ENCODE peak calls at places on chromosomes 2 and 18, in eight cellular contexts. One of them, this sample, is unnamed.

GRCh38 chr2:232539298-232540231 is at the start of gene CHRNG:
- DNase-seq in fibroblast of lung: no peak
- DNase-seq in fibroblast of mammary gland: no peak
- DNase-seq in tibial artery: no peak
- DNase-seq in endothelial cell: no peak
- DNase-seq in BE2C: no peak
- DNase-seq in upper lobe of right lung: peak
- DNase-seq in progenitor cell of endocrine pancreas: no peak
- DNase-seq in this sample: no peak

GRCh38 chr18:79770501-79770815 is 27.3 kb upstream of the KCNG2 start:
- DNase-seq in fibroblast of mammary gland: no peak
- DNase-seq in BE2C: no peak
- DNase-seq in tibial artery: peak
- DNase-seq in upper lobe of right lung: peak
- DNase-seq in endothelial cell: no peak
- DNase-seq in progenitor cell of endocrine pancreas: no peak
- DNase-seq in fibroblast of lung: no peak
- DNase-seq in this sample: no peak

GRCh38 chr2:133109772-133110171 is 439.8 kb upstream of the LYPD1 start:
- DNase-seq in endothelial cell: no peak
- DNase-seq in BE2C: no peak
- DNase-seq in fibroblast of lung: peak
- DNase-seq in upper lobe of right lung: no peak
- DNase-seq in fibroblast of mammary gland: peak
- DNase-seq in progenitor cell of endocrine pancreas: no peak
- DNase-seq in tibial artery: no peak
- DNase-seq in this sample: peak

GRCh38 chr2:28801726-28802125 is 8.9 kb upstream of the SPDYA start:
- DNase-seq in endothelial cell: no peak
- DNase-seq in fibroblast of lung: peak
- DNase-seq in fibroblast of mammary gland: peak
- DNase-seq in tibial artery: no peak
- DNase-seq in progenitor cell of endocrine pancreas: no peak
- DNase-seq in upper lobe of right lung: no peak
- DNase-seq in BE2C: no peak
- DNase-seq in this sample: peak

GRCh38 chr18:2971741-2972552 is 41.0 kb downstream of the LPIN2 start:
- DNase-seq in fibroblast of lung: no peak
- DNase-seq in upper lobe of right lung: peak
- DNase-seq in progenitor cell of endocrine pancreas: no peak
- DNase-seq in endothelial cell: no peak
- DNase-seq in tibial artery: no peak
- DNase-seq in BE2C: no peak
- DNase-seq in fibroblast of mammary gland: peak
- DNase-seq in this sample: no peak

GRCh38 chr2:218517434-218518206 is 50.5 kb downstream of the USP37 start:
- DNase-seq in progenitor cell of endocrine pancreas: no peak
- DNase-seq in fibroblast of mammary gland: peak
- DNase-seq in endothelial cell: no peak
- DNase-seq in fibroblast of lung: no peak
- DNase-seq in BE2C: no peak
- DNase-seq in upper lobe of right lung: no peak
- DNase-seq in tibial artery: no peak
- DNase-seq in this sample: no peak

GRCh38 chr2:238097988-238098853 is 1.9 kb upstream of the ESPNL start:
- DNase-seq in endothelial cell: peak
- DNase-seq in tibial artery: no peak
- DNase-seq in fibroblast of lung: peak
- DNase-seq in fibroblast of mammary gland: peak
- DNase-seq in progenitor cell of endocrine pancreas: no peak
- DNase-seq in upper lobe of right lung: peak
- DNase-seq in BE2C: peak
- DNase-seq in this sample: no peak

GRCh38 chr18:63532471-63532870 is 9.7 kb upstream of the SERPINB12 start:
- DNase-seq in upper lobe of right lung: no peak
- DNase-seq in fibroblast of mammary gland: no peak
- DNase-seq in tibial artery: no peak
- DNase-seq in progenitor cell of endocrine pancreas: no peak
- DNase-seq in BE2C: no peak
- DNase-seq in fibroblast of lung: no peak
- DNase-seq in endothelial cell: no peak
- DNase-seq in this sample: no peak

GRCh38 chr18:39655341-39655740 is 2089.7 kb upstream of the CELF4 start:
- DNase-seq in upper lobe of right lung: no peak
- DNase-seq in tibial artery: no peak
- DNase-seq in fibroblast of mammary gland: peak
- DNase-seq in fibroblast of lung: no peak
- DNase-seq in progenitor cell of endocrine pancreas: no peak
- DNase-seq in BE2C: no peak
- DNase-seq in endothelial cell: no peak
- DNase-seq in this sample: no peak

GRCh38 chr2:240477916-240478315 is 42.5 kb downstream of the GPC1 start:
- DNase-seq in progenitor cell of endocrine pancreas: no peak
- DNase-seq in upper lobe of right lung: no peak
- DNase-seq in BE2C: peak
- DNase-seq in fibroblast of mammary gland: no peak
- DNase-seq in endothelial cell: no peak
- DNase-seq in tibial artery: no peak
- DNase-seq in fibroblast of lung: no peak
- DNase-seq in this sample: no peak

GRCh38 chr18:8744656-8745055 is 39.3 kb downstream of the MTCL1 start:
- DNase-seq in upper lobe of right lung: no peak
- DNase-seq in BE2C: no peak
- DNase-seq in endothelial cell: no peak
- DNase-seq in fibroblast of lung: no peak
- DNase-seq in progenitor cell of endocrine pancreas: no peak
- DNase-seq in tibial artery: no peak
- DNase-seq in fibroblast of mammary gland: no peak
- DNase-seq in this sample: no peak

GRCh38 chr2:108833219-108833618 is 46.6 kb downstream of the CCDC138 start:
- DNase-seq in fibroblast of lung: peak
- DNase-seq in fibroblast of mammary gland: no peak
- DNase-seq in BE2C: no peak
- DNase-seq in tibial artery: no peak
- DNase-seq in progenitor cell of endocrine pancreas: no peak
- DNase-seq in upper lobe of right lung: no peak
- DNase-seq in endothelial cell: no peak
- DNase-seq in this sample: no peak

GRCh38 chr2:223501604-223502003 is 100.6 kb downstream of the SCG2 start:
- DNase-seq in progenitor cell of endocrine pancreas: no peak
- DNase-seq in endothelial cell: no peak
- DNase-seq in BE2C: no peak
- DNase-seq in fibroblast of lung: no peak
- DNase-seq in tibial artery: no peak
- DNase-seq in upper lobe of right lung: no peak
- DNase-seq in fibroblast of mammary gland: no peak
- DNase-seq in this sample: no peak

GRCh38 chr18:25168011-25168410 is 184.0 kb downstream of the ZNF521 start:
- DNase-seq in fibroblast of lung: no peak
- DNase-seq in tibial artery: no peak
- DNase-seq in endothelial cell: no peak
- DNase-seq in progenitor cell of endocrine pancreas: no peak
- DNase-seq in BE2C: no peak
- DNase-seq in fibroblast of mammary gland: no peak
- DNase-seq in upper lobe of right lung: no peak
- DNase-seq in this sample: no peak

GRCh38 chr18:73752546-73752945 is 395.1 kb downstream of the FBXO15 start:
- DNase-seq in upper lobe of right lung: no peak
- DNase-seq in BE2C: no peak
- DNase-seq in fibroblast of lung: peak
- DNase-seq in fibroblast of mammary gland: peak
- DNase-seq in progenitor cell of endocrine pancreas: no peak
- DNase-seq in tibial artery: no peak
- DNase-seq in endothelial cell: no peak
- DNase-seq in this sample: peak

GRCh38 chr2:157439792-157440186 is 4.1 kb downstream of the CYTIP start:
- DNase-seq in endothelial cell: no peak
- DNase-seq in BE2C: no peak
- DNase-seq in fibroblast of mammary gland: no peak
- DNase-seq in tibial artery: no peak
- DNase-seq in fibroblast of lung: no peak
- DNase-seq in progenitor cell of endocrine pancreas: no peak
- DNase-seq in upper lobe of right lung: no peak
- DNase-seq in this sample: no peak

GRCh38 chr2:191202209-191202721 is 42.9 kb upstream of the MYO1B start:
- DNase-seq in BE2C: no peak
- DNase-seq in fibroblast of mammary gland: peak
- DNase-seq in progenitor cell of endocrine pancreas: no peak
- DNase-seq in fibroblast of lung: peak
- DNase-seq in upper lobe of right lung: no peak
- DNase-seq in endothelial cell: no peak
- DNase-seq in tibial artery: no peak
- DNase-seq in this sample: peak

GRCh38 chr2:216690451-216691209 is 4.7 kb downstream of the IGFBP5 start:
- DNase-seq in tibial artery: peak
- DNase-seq in fibroblast of lung: peak
- DNase-seq in progenitor cell of endocrine pancreas: no peak
- DNase-seq in upper lobe of right lung: no peak
- DNase-seq in BE2C: no peak
- DNase-seq in endothelial cell: no peak
- DNase-seq in fibroblast of mammary gland: peak
- DNase-seq in this sample: peak

GRCh38 chr18:79791141-79791972 is 6.4 kb upstream of the KCNG2 start:
- DNase-seq in tibial artery: no peak
- DNase-seq in upper lobe of right lung: peak
- DNase-seq in endothelial cell: no peak
- DNase-seq in BE2C: no peak
- DNase-seq in fibroblast of mammary gland: peak
- DNase-seq in progenitor cell of endocrine pancreas: no peak
- DNase-seq in fibroblast of lung: peak
- DNase-seq in this sample: peak

GRCh38 chr2:136131961-136132839 is 14.3 kb upstream of the CXCR4 start:
- DNase-seq in fibroblast of lung: no peak
- DNase-seq in tibial artery: peak
- DNase-seq in upper lobe of right lung: no peak
- DNase-seq in BE2C: no peak
- DNase-seq in progenitor cell of endocrine pancreas: no peak
- DNase-seq in endothelial cell: no peak
- DNase-seq in fibroblast of mammary gland: no peak
- DNase-seq in this sample: no peak

GRCh38 chr18:3100498-3101132 is 87.7 kb upstream of the LPIN2 start:
- DNase-seq in upper lobe of right lung: no peak
- DNase-seq in tibial artery: no peak
- DNase-seq in fibroblast of mammary gland: no peak
- DNase-seq in endothelial cell: no peak
- DNase-seq in fibroblast of lung: no peak
- DNase-seq in BE2C: no peak
- DNase-seq in progenitor cell of endocrine pancreas: no peak
- DNase-seq in this sample: no peak

GRCh38 chr2:68278169-68278568 is 25.8 kb upstream of the PPP3R1 start:
- DNase-seq in tibial artery: no peak
- DNase-seq in fibroblast of lung: no peak
- DNase-seq in progenitor cell of endocrine pancreas: no peak
- DNase-seq in BE2C: no peak
- DNase-seq in endothelial cell: no peak
- DNase-seq in fibroblast of mammary gland: no peak
- DNase-seq in upper lobe of right lung: no peak
- DNase-seq in this sample: no peak

GRCh38 chr2:157168501-157168900 is 89.0 kb upstream of the GALNT5 start:
- DNase-seq in fibroblast of lung: peak
- DNase-seq in BE2C: no peak
- DNase-seq in fibroblast of mammary gland: peak
- DNase-seq in upper lobe of right lung: no peak
- DNase-seq in progenitor cell of endocrine pancreas: no peak
- DNase-seq in tibial artery: no peak
- DNase-seq in endothelial cell: no peak
- DNase-seq in this sample: no peak

GRCh38 chr18:7330041-7330440 is 99.2 kb downstream of the LRRC30 start:
- DNase-seq in fibroblast of mammary gland: no peak
- DNase-seq in fibroblast of lung: no peak
- DNase-seq in BE2C: no peak
- DNase-seq in upper lobe of right lung: no peak
- DNase-seq in progenitor cell of endocrine pancreas: no peak
- DNase-seq in endothelial cell: no peak
- DNase-seq in tibial artery: no peak
- DNase-seq in this sample: no peak

GRCh38 chr2:7127687-7128086 is 210.5 kb downstream of the RNF144A start:
- DNase-seq in endothelial cell: no peak
- DNase-seq in BE2C: no peak
- DNase-seq in fibroblast of lung: no peak
- DNase-seq in fibroblast of mammary gland: no peak
- DNase-seq in progenitor cell of endocrine pancreas: no peak
- DNase-seq in upper lobe of right lung: no peak
- DNase-seq in tibial artery: no peak
- DNase-seq in this sample: no peak

GRCh38 chr2:7133521-7133920 is 216.3 kb downstream of the RNF144A start:
- DNase-seq in fibroblast of mammary gland: no peak
- DNase-seq in BE2C: peak
- DNase-seq in upper lobe of right lung: no peak
- DNase-seq in progenitor cell of endocrine pancreas: no peak
- DNase-seq in endothelial cell: peak
- DNase-seq in tibial artery: no peak
- DNase-seq in fibroblast of lung: no peak
- DNase-seq in this sample: no peak
- TF ChIP-seq CTCF in fibroblast of mammary gland: no peak
- TF ChIP-seq CTCF in BE2C: peak
- TF ChIP-seq CTCF in upper lobe of right lung: no peak
- TF ChIP-seq CTCF in progenitor cell of endocrine pancreas: peak
- TF ChIP-seq CTCF in endothelial cell: no peak
- TF ChIP-seq CTCF in tibial artery: no peak
- TF ChIP-seq CTCF in fibroblast of lung: no peak
- TF ChIP-seq CTCF in this sample: no peak

GRCh38 chr2:58046585-58047372 is at the start of gene VRK2:
- DNase-seq in endothelial cell: peak
- DNase-seq in progenitor cell of endocrine pancreas: peak
- DNase-seq in fibroblast of lung: peak
- DNase-seq in tibial artery: peak
- DNase-seq in fibroblast of mammary gland: peak
- DNase-seq in BE2C: peak
- DNase-seq in upper lobe of right lung: peak
- DNase-seq in this sample: peak
- TF ChIP-seq CTCF in endothelial cell: no peak
- TF ChIP-seq CTCF in progenitor cell of endocrine pancreas: no peak
- TF ChIP-seq CTCF in fibroblast of lung: no peak
- TF ChIP-seq CTCF in tibial artery: no peak
- TF ChIP-seq CTCF in fibroblast of mammary gland: no peak
- TF ChIP-seq CTCF in BE2C: no peak
- TF ChIP-seq CTCF in upper lobe of right lung: peak
- TF ChIP-seq CTCF in this sample: peak

GRCh38 chr2:85327757-85328617 is at the start of gene TGOLN2:
- DNase-seq in progenitor cell of endocrine pancreas: peak
- DNase-seq in upper lobe of right lung: peak
- DNase-seq in fibroblast of lung: peak
- DNase-seq in BE2C: peak
- DNase-seq in fibroblast of mammary gland: peak
- DNase-seq in endothelial cell: peak
- DNase-seq in tibial artery: peak
- DNase-seq in this sample: peak
- TF ChIP-seq CTCF in progenitor cell of endocrine pancreas: peak
- TF ChIP-seq CTCF in upper lobe of right lung: no peak
- TF ChIP-seq CTCF in fibroblast of lung: no peak
- TF ChIP-seq CTCF in BE2C: no peak
- TF ChIP-seq CTCF in fibroblast of mammary gland: no peak
- TF ChIP-seq CTCF in endothelial cell: no peak
- TF ChIP-seq CTCF in tibial artery: no peak
- TF ChIP-seq CTCF in this sample: peak

DNA sequence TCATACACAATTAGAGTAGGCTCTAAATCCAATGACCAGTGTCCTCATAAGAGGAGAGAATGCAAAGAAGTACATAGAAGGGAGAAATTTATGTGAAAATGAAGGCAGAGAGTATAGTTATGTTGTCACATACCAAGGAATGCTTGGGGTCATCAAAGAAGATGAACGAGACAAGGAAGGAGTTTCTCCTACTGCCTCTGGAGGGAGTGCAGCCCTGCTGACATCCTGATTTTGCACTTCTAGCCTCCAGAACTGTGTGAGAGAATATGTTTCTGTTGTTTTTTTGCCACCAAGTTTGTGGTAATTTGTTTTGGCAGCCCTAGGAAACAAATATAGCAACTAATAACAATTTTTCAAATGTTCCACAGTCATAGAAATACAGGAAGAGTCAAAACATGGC is 100.2 kb downstream of the GALNT13 start:
- DNase-seq in fibroblast of mammary gland: no peak
- DNase-seq in BE2C: no peak
- DNase-seq in upper lobe of right lung: no peak
- DNase-seq in endothelial cell: no peak
- DNase-seq in tibial artery: no peak
- DNase-seq in progenitor cell of endocrine pancreas: no peak
- DNase-seq in fibroblast of lung: no peak
- DNase-seq in this sample: no peak
- TF ChIP-seq CTCF in fibroblast of mammary gland: no peak
- TF ChIP-seq CTCF in BE2C: no peak
- TF ChIP-seq CTCF in upper lobe of right lung: no peak
- TF ChIP-seq CTCF in endothelial cell: no peak
- TF ChIP-seq CTCF in tibial artery: no peak
- TF ChIP-seq CTCF in progenitor cell of endocrine pancreas: no peak
- TF ChIP-seq CTCF in fibroblast of lung: no peak
- TF ChIP-seq CTCF in this sample: no peak

This sample was measured in HFFc6.